ENCODE peak calls at places on chromosomes 5 and 9, in ten cellular contexts. W is HT-29, Z is GM10248, P is HEK293T, Q is adipocyte, M is hepatic stellate cell, E is G401, B is brain microvascular endothelial cell, R is esophagus squamous epithelium, H is stromal cell of bone marrow. F is an unnamed sample.
A peak's percentile ranks its signal among the peaks of the same experiment; 100 is the strongest.

GRCh38 chr5:179453616-179454015 is 96.7 kb upstream of the RUFY1 start:
- DNase-seq in H (no peak), W (no peak), B (no peak), M (no peak), E (no peak), Z (no peak), R (no peak), P (no peak), Q (no peak), F (no peak)

GRCh38 chr5:59799668-59800374 is 93.7 kb downstream of the PDE4D start:
- DNase-seq in P (peak; percentile 37), W (peak; percentile 88), H (peak; percentile 40), Z (peak; percentile 21), M (peak; percentile 8), B (peak; percentile 59), Q (peak; percentile 84), R (no peak), E (peak; percentile 62), F (peak; percentile 41)

GRCh38 chr9:112831281-112831851 is 59.3 kb downstream of the SLC46A2 start:
- DNase-seq in M (no peak), H (peak; percentile 40), W (no peak), B (no peak), E (peak; percentile 84), P (no peak), Z (no peak), Q (peak; percentile 35), R (no peak), F (no peak)

GRCh38 chr9:1969898-1970297 is 45.2 kb upstream of the SMARCA2 start:
- DNase-seq in E (no peak), R (no peak), H (no peak), Q (no peak), Z (no peak), P (no peak), B (no peak), M (no peak), W (no peak), F (no peak)

GRCh38 chr9:122261469-122261881 is 3.2 kb downstream of the RBM18 start:
- DNase-seq in B (peak; percentile 64), W (no peak), R (no peak), H (peak; percentile 67), P (no peak), E (no peak), Z (no peak), Q (peak; percentile 89), M (peak; percentile 80), F (no peak)

GRCh38 chr5:86118542-86118941 is 499.2 kb upstream of the COX7C start:
- DNase-seq in R (no peak), B (no peak), W (peak; percentile 37), Q (no peak), E (no peak), H (no peak), M (no peak), P (peak; percentile 11), Z (no peak), F (peak; percentile 4)

GRCh38 chr9:16642421-16643109 is 227.9 kb downstream of the BNC2 start:
- DNase-seq in B (no peak), M (no peak), R (no peak), H (no peak), P (no peak), Q (peak; percentile 56), Z (no peak), W (no peak), E (no peak), F (no peak)

GRCh38 chr5:14240366-14240765 is 97.2 kb downstream of the TRIO start:
- DNase-seq in M (peak; percentile 41), W (no peak), Z (no peak), H (peak; percentile 44), E (peak; percentile 56), Q (peak; percentile 79), B (no peak), P (no peak), R (no peak), F (no peak)

GRCh38 chr5:78364005-78364404 is 3.6 kb downstream of the SCAMP1 start:
- DNase-seq in E (no peak), H (no peak), W (no peak), M (no peak), Z (no peak), P (no peak), R (no peak), Q (no peak), B (no peak), F (no peak)

GRCh38 chr9:38683336-38683735 is 36.6 kb downstream of the FAM240B start:
- DNase-seq in Q (no peak), W (no peak), H (no peak), P (no peak), R (no peak), M (no peak), E (no peak), B (no peak), Z (no peak), F (no peak)

GRCh38 chr5:175252234-175252805 is 191.7 kb downstream of the DRD1 start:
- DNase-seq in R (no peak), E (no peak), H (no peak), B (no peak), Z (no peak), M (no peak), P (no peak), Q (no peak), W (no peak), F (no peak)

GRCh38 chr9:127049044-127049443 is 73.4 kb downstream of the ANGPTL2 start:
- DNase-seq in P (no peak), E (peak; percentile 28), H (peak; percentile 91), Q (peak; percentile 68), W (peak; percentile 79), R (no peak), M (peak; percentile 57), B (peak; percentile 81), Z (no peak), F (peak; percentile 78)

F was measured in SW480.